ENCODE peak calls at places on chromosomes 11 and 22, in ten cellular contexts. One of them, this sample, is unnamed.

GRCh38 chr11:28621648-28622215 is 513.5 kb downstream of the METTL15 start:
- DNase-seq in left ventricle myocardium inferior: no peak
- DNase-seq in esophagus squamous epithelium: no peak
- DNase-seq in chondrocyte: no peak
- DNase-seq in GM20000: no peak
- DNase-seq in mesothelial cell of epicardium: no peak
- DNase-seq in MM.1S: no peak
- DNase-seq in CD4-positive, alpha-beta T cell: no peak
- DNase-seq in IMR-90: peak
- DNase-seq in cardiac muscle cell: no peak
- DNase-seq in this sample: no peak

GRCh38 chr22:43592470-43592869 is 180.7 kb downstream of the MPPED1 start:
- DNase-seq in left ventricle myocardium inferior: no peak
- DNase-seq in esophagus squamous epithelium: no peak
- DNase-seq in chondrocyte: no peak
- DNase-seq in GM20000: no peak
- DNase-seq in mesothelial cell of epicardium: no peak
- DNase-seq in MM.1S: no peak
- DNase-seq in CD4-positive, alpha-beta T cell: no peak
- DNase-seq in IMR-90: peak
- DNase-seq in cardiac muscle cell: peak
- DNase-seq in this sample: no peak

GRCh38 chr11:118921121-118921928 is 4.4 kb downstream of the BCL9L start:
- DNase-seq in left ventricle myocardium inferior: peak
- DNase-seq in esophagus squamous epithelium: no peak
- DNase-seq in chondrocyte: no peak
- DNase-seq in GM20000: no peak
- DNase-seq in mesothelial cell of epicardium: no peak
- DNase-seq in MM.1S: no peak
- DNase-seq in CD4-positive, alpha-beta T cell: no peak
- DNase-seq in IMR-90: peak
- DNase-seq in cardiac muscle cell: no peak
- DNase-seq in this sample: no peak

GRCh38 chr22:23068096-23068831 is 2.1 kb upstream of the GNAZ start:
- DNase-seq in left ventricle myocardium inferior: no peak
- DNase-seq in esophagus squamous epithelium: no peak
- DNase-seq in chondrocyte: peak
- DNase-seq in GM20000: no peak
- DNase-seq in mesothelial cell of epicardium: peak
- DNase-seq in MM.1S: no peak
- DNase-seq in CD4-positive, alpha-beta T cell: no peak
- DNase-seq in IMR-90: no peak
- DNase-seq in cardiac muscle cell: no peak
- DNase-seq in this sample: no peak

GRCh38 chr22:40334899-40335298 is 11.4 kb upstream of the ADSL start:
- DNase-seq in left ventricle myocardium inferior: no peak
- DNase-seq in esophagus squamous epithelium: no peak
- DNase-seq in chondrocyte: no peak
- DNase-seq in GM20000: no peak
- DNase-seq in mesothelial cell of epicardium: no peak
- DNase-seq in MM.1S: no peak
- DNase-seq in CD4-positive, alpha-beta T cell: no peak
- DNase-seq in IMR-90: no peak
- DNase-seq in cardiac muscle cell: no peak
- DNase-seq in this sample: no peak

GRCh38 chr11:93784935-93785360 is 866 bp downstream of the MED17 start:
- DNase-seq in left ventricle myocardium inferior: no peak
- DNase-seq in esophagus squamous epithelium: no peak
- DNase-seq in chondrocyte: no peak
- DNase-seq in GM20000: no peak
- DNase-seq in mesothelial cell of epicardium: no peak
- DNase-seq in MM.1S: no peak
- DNase-seq in CD4-positive, alpha-beta T cell: no peak
- DNase-seq in IMR-90: no peak
- DNase-seq in cardiac muscle cell: peak
- DNase-seq in this sample: peak

GRCh38 chr11:119567667-119568582 is 145.0 kb upstream of the THY1 start:
- DNase-seq in left ventricle myocardium inferior: no peak
- DNase-seq in esophagus squamous epithelium: no peak
- DNase-seq in chondrocyte: no peak
- DNase-seq in GM20000: no peak
- DNase-seq in mesothelial cell of epicardium: no peak
- DNase-seq in MM.1S: no peak
- DNase-seq in CD4-positive, alpha-beta T cell: no peak
- DNase-seq in IMR-90: peak
- DNase-seq in cardiac muscle cell: peak
- DNase-seq in this sample: peak

GRCh38 chr11:69060806-69061712 is 12.3 kb downstream of the TPCN2 start:
- DNase-seq in left ventricle myocardium inferior: no peak
- DNase-seq in esophagus squamous epithelium: no peak
- DNase-seq in chondrocyte: no peak
- DNase-seq in GM20000: no peak
- DNase-seq in mesothelial cell of epicardium: no peak
- DNase-seq in MM.1S: no peak
- DNase-seq in CD4-positive, alpha-beta T cell: no peak
- DNase-seq in IMR-90: no peak
- DNase-seq in cardiac muscle cell: no peak
- DNase-seq in this sample: no peak

GRCh38 chr11:103812680-103813079 is 223.8 kb upstream of the DDI1 start:
- DNase-seq in left ventricle myocardium inferior: no peak
- DNase-seq in esophagus squamous epithelium: no peak
- DNase-seq in chondrocyte: no peak
- DNase-seq in GM20000: no peak
- DNase-seq in mesothelial cell of epicardium: no peak
- DNase-seq in MM.1S: no peak
- DNase-seq in CD4-positive, alpha-beta T cell: no peak
- DNase-seq in IMR-90: no peak
- DNase-seq in cardiac muscle cell: no peak
- DNase-seq in this sample: no peak

GRCh38 chr22:46750530-46750800 is 12.0 kb upstream of the TBC1D22A start:
- DNase-seq in left ventricle myocardium inferior: no peak
- DNase-seq in esophagus squamous epithelium: no peak
- DNase-seq in chondrocyte: no peak
- DNase-seq in GM20000: no peak
- DNase-seq in mesothelial cell of epicardium: no peak
- DNase-seq in MM.1S: no peak
- DNase-seq in CD4-positive, alpha-beta T cell: no peak
- DNase-seq in IMR-90: no peak
- DNase-seq in cardiac muscle cell: no peak
- DNase-seq in this sample: no peak

GRCh38 chr22:33787645-33788456 is 132.4 kb downstream of the LARGE1 start:
- DNase-seq in left ventricle myocardium inferior: no peak
- DNase-seq in esophagus squamous epithelium: no peak
- DNase-seq in chondrocyte: no peak
- DNase-seq in GM20000: peak
- DNase-seq in mesothelial cell of epicardium: no peak
- DNase-seq in MM.1S: peak
- DNase-seq in CD4-positive, alpha-beta T cell: no peak
- DNase-seq in IMR-90: peak
- DNase-seq in cardiac muscle cell: no peak
- DNase-seq in this sample: peak

GRCh38 chr22:37818397-37819099 is 4.6 kb upstream of the GALR3 start:
- DNase-seq in left ventricle myocardium inferior: peak
- DNase-seq in esophagus squamous epithelium: no peak
- DNase-seq in chondrocyte: peak
- DNase-seq in GM20000: peak
- DNase-seq in mesothelial cell of epicardium: peak
- DNase-seq in MM.1S: peak
- DNase-seq in CD4-positive, alpha-beta T cell: peak
- DNase-seq in IMR-90: peak
- DNase-seq in cardiac muscle cell: peak
- DNase-seq in this sample: peak
- TF ChIP-seq CTCF in left ventricle myocardium inferior: peak
- TF ChIP-seq CTCF in esophagus squamous epithelium: peak
- TF ChIP-seq CTCF in chondrocyte: peak
- TF ChIP-seq CTCF in GM20000: peak
- TF ChIP-seq CTCF in mesothelial cell of epicardium: no peak
- TF ChIP-seq CTCF in MM.1S: peak
- TF ChIP-seq CTCF in CD4-positive, alpha-beta T cell: no peak
- TF ChIP-seq CTCF in IMR-90: peak
- TF ChIP-seq CTCF in cardiac muscle cell: peak
- TF ChIP-seq CTCF in this sample: peak

GRCh38 chr11:122655527-122656072 is at the start of gene UBASH3B:
- DNase-seq in left ventricle myocardium inferior: peak
- DNase-seq in esophagus squamous epithelium: peak
- DNase-seq in chondrocyte: no peak
- DNase-seq in GM20000: peak
- DNase-seq in mesothelial cell of epicardium: peak
- DNase-seq in MM.1S: peak
- DNase-seq in CD4-positive, alpha-beta T cell: peak
- DNase-seq in IMR-90: peak
- DNase-seq in cardiac muscle cell: peak
- DNase-seq in this sample: peak
- TF ChIP-seq CTCF in left ventricle myocardium inferior: peak
- TF ChIP-seq CTCF in esophagus squamous epithelium: no peak
- TF ChIP-seq CTCF in chondrocyte: peak
- TF ChIP-seq CTCF in GM20000: no peak
- TF ChIP-seq CTCF in mesothelial cell of epicardium: no peak
- TF ChIP-seq CTCF in MM.1S: peak
- TF ChIP-seq CTCF in CD4-positive, alpha-beta T cell: peak
- TF ChIP-seq CTCF in IMR-90: no peak
- TF ChIP-seq CTCF in cardiac muscle cell: no peak
- TF ChIP-seq CTCF in this sample: peak

GRCh38 chr11:64656797-64657196 is 65.8 kb downstream of the SLC22A12 start:
- DNase-seq in left ventricle myocardium inferior: no peak
- DNase-seq in esophagus squamous epithelium: no peak
- DNase-seq in chondrocyte: no peak
- DNase-seq in GM20000: no peak
- DNase-seq in mesothelial cell of epicardium: no peak
- DNase-seq in MM.1S: no peak
- DNase-seq in CD4-positive, alpha-beta T cell: no peak
- DNase-seq in IMR-90: no peak
- DNase-seq in cardiac muscle cell: peak
- DNase-seq in this sample: no peak
- TF ChIP-seq CTCF in left ventricle myocardium inferior: no peak
- TF ChIP-seq CTCF in esophagus squamous epithelium: no peak
- TF ChIP-seq CTCF in chondrocyte: no peak
- TF ChIP-seq CTCF in GM20000: no peak
- TF ChIP-seq CTCF in mesothelial cell of epicardium: no peak
- TF ChIP-seq CTCF in MM.1S: no peak
- TF ChIP-seq CTCF in CD4-positive, alpha-beta T cell: no peak
- TF ChIP-seq CTCF in IMR-90: no peak
- TF ChIP-seq CTCF in cardiac muscle cell: peak
- TF ChIP-seq CTCF in this sample: no peak

DNA sequence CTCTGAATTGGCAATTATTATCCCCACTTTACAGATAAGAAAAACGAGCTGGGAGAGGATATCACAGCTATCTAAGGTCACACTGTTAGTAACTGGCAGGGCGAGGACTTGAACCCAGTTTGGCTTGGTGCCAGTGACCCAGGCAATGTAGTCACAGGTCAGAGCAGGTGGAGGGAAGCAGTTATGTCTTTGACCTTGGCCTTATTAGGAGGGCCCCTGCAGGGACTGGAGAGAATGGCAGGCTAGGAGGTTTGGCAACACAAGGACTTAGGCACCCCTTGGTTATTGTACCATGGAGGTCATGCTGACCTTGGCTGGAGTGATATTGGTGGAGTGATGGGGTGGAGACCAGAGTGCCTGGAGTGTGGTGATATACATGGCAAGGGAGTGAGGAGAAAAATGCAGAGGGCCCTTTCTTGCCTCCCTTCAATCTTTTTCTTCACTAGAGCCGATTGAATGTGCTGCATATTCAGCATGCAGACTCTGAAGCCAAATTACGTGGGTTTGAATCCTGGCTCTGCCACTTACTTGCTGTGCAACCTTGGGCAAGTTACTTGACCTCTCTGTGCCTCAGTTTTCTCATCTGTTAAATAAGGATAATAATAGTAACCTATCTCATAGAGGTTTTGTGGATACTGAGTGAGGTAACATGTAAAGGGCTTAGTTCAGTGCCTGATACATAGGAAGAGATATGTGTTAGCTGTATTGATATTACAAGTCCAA is 92.7 kb upstream of the TBCEL start:
- DNase-seq in left ventricle myocardium inferior: no peak
- DNase-seq in esophagus squamous epithelium: no peak
- DNase-seq in chondrocyte: no peak
- DNase-seq in GM20000: no peak
- DNase-seq in mesothelial cell of epicardium: no peak
- DNase-seq in MM.1S: peak
- DNase-seq in CD4-positive, alpha-beta T cell: no peak
- DNase-seq in IMR-90: no peak
- DNase-seq in cardiac muscle cell: no peak
- DNase-seq in this sample: no peak
- TF ChIP-seq CTCF in left ventricle myocardium inferior: no peak
- TF ChIP-seq CTCF in esophagus squamous epithelium: no peak
- TF ChIP-seq CTCF in chondrocyte: no peak
- TF ChIP-seq CTCF in GM20000: peak
- TF ChIP-seq CTCF in mesothelial cell of epicardium: no peak
- TF ChIP-seq CTCF in MM.1S: peak
- TF ChIP-seq CTCF in CD4-positive, alpha-beta T cell: no peak
- TF ChIP-seq CTCF in IMR-90: no peak
- TF ChIP-seq CTCF in cardiac muscle cell: no peak
- TF ChIP-seq CTCF in this sample: no peak

DNA sequence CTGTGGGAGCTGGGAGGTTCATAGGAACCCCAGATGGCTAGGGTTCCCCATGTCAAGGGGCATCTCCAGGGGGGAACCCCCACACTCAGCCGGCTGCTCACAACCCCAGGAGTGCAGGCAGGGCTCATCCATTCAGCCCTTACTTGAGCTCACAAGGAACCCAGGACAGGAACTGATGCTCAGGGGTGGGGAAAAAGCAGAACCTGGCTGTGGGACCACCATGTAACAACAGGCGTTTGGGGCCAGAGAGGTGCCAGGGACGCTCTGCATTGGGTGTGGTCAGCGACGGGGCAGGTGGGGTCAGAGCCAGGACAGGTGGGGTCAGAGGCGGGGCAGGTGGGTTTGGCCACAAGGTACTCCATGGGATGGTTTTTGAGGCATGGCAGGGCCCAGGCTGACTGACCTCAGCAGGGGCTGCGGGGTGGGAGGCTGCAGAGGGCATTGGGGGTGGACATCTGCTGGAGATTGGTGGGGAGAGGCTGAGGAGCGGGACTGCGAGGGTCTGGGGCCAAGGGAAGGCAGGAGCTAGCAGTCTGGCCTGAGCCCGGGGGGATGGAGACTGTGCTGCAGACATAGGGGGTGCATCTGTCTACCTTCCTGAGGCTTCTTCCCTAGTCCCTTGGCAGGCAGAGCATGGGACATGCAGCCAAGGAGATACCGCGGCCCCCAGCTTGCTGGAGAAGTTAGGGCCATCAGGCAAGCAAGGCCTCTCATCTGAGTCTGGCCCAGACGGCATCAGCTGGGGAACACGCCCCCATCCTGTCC is 34.0 kb upstream of the CARS1 start:
- DNase-seq in left ventricle myocardium inferior: no peak
- DNase-seq in esophagus squamous epithelium: no peak
- DNase-seq in chondrocyte: peak
- DNase-seq in GM20000: no peak
- DNase-seq in mesothelial cell of epicardium: peak
- DNase-seq in MM.1S: no peak
- DNase-seq in CD4-positive, alpha-beta T cell: no peak
- DNase-seq in IMR-90: no peak
- DNase-seq in cardiac muscle cell: no peak
- DNase-seq in this sample: peak
- TF ChIP-seq CTCF in left ventricle myocardium inferior: no peak
- TF ChIP-seq CTCF in esophagus squamous epithelium: no peak
- TF ChIP-seq CTCF in chondrocyte: no peak
- TF ChIP-seq CTCF in GM20000: no peak
- TF ChIP-seq CTCF in mesothelial cell of epicardium: no peak
- TF ChIP-seq CTCF in MM.1S: no peak
- TF ChIP-seq CTCF in CD4-positive, alpha-beta T cell: no peak
- TF ChIP-seq CTCF in IMR-90: no peak
- TF ChIP-seq CTCF in cardiac muscle cell: no peak
- TF ChIP-seq CTCF in this sample: no peak